ENCODE peak calls at places on chromosomes 12 and 14, in eight cellular contexts. U, R, V, S, K, Q, D and N are unnamed samples.

GRCh38 chr12:78009031-78009430 is 178.3 kb downstream of the NAV3 start:
- DNase-seq in U (no peak), R (no peak), V (no peak), S (no peak), K (no peak), Q (no peak), D (no peak), N (no peak)

GRCh38 chr12:99201906-99202645 is 445.5 kb upstream of the GARIN6 start:
- DNase-seq in U (no peak), R (no peak), V (no peak), S (no peak), K (no peak), Q (no peak), D (no peak), N (no peak)

GRCh38 chr14:74425525-74426201 is 347 bp downstream of the SYNDIG1L start:
- DNase-seq in U (no peak), R (peak; percentile 79), V (peak; percentile 37), S (peak; percentile 25), K (no peak), Q (peak; percentile 58), D (peak; percentile 11), N (peak; percentile 45)

GRCh38 chr12:123032736-123033391 is 52.4 kb downstream of the ARL6IP4 start:
- DNase-seq in U (no peak), R (peak; percentile 57), V (no peak), S (no peak), K (no peak), Q (no peak), D (no peak), N (no peak)

GRCh38 chr14:40312296-40312695 is 880.1 kb upstream of the FBXO33 start:
- DNase-seq in U (no peak), R (no peak), V (no peak), S (no peak), K (no peak), Q (no peak), D (no peak), N (no peak)

GRCh38 chr12:114684098-114684869 is at the start of gene TBX3:
- DNase-seq in U (peak; percentile 97), R (peak; percentile 88), V (peak; percentile 97), S (peak; percentile 93), K (peak; percentile 85), Q (peak; percentile 80), D (no peak), N (peak; percentile 37)

GRCh38 chr12:19808371-19808770 is 369.1 kb downstream of the AEBP2 start:
- DNase-seq in U (no peak), R (no peak), V (no peak), S (no peak), K (no peak), Q (no peak), D (no peak), N (no peak)

GRCh38 chr14:106845286-106846087 is 1319.1 kb downstream of the TMEM121 start:
- DNase-seq in U (no peak), R (peak; percentile 87), V (peak; percentile 30), S (peak; percentile 93), K (peak; percentile 79), Q (peak; percentile 81), D (no peak), N (peak; percentile 54)

GRCh38 chr12:93938921-93939320 is 209.5 kb upstream of the PLXNC1 start:
- DNase-seq in U (no peak), R (no peak), V (no peak), S (no peak), K (no peak), Q (no peak), D (no peak), N (no peak)

GRCh38 chr14:55354500-55354899 is 57.1 kb downstream of the ATG14 start:
- DNase-seq in U (no peak), R (no peak), V (peak; percentile 17), S (peak; percentile 74), K (no peak), Q (peak; percentile 47), D (peak; percentile 46), N (peak; percentile 78)

GRCh38 chr14:79256311-79256879 is 954.9 kb downstream of the DIO2 start:
- DNase-seq in U (no peak), R (no peak), V (no peak), S (no peak), K (no peak), Q (peak; percentile 6), D (no peak), N (no peak)

GRCh38 chr12:131773582-131774221 is 54.5 kb upstream of the MMP17 start:
- DNase-seq in U (no peak), R (peak; percentile 90), V (no peak), S (no peak), K (no peak), Q (no peak), D (no peak), N (no peak)
- H3K36me3 ChIP-seq in U (peaks cover 35% of the 10 kb centered on the region), R (peaks cover 53% of the 10 kb centered on the region), V (no peaks in the 10 kb centered on the region), S (peaks cover 7% of the 10 kb centered on the region), K (peaks cover 92% of the 10 kb centered on the region), Q (peaks cover 10% of the 10 kb centered on the region), D (peaks cover 56% of the 10 kb centered on the region), N (peaks cover 28% of the 10 kb centered on the region)

GRCh38 chr12:121812320-121812871 is 8.6 kb downstream of the SETD1B start:
- DNase-seq in U (no peak), R (peak; percentile 90), V (peak; percentile 71), S (peak; percentile 85), K (peak; percentile 87), Q (peak; percentile 84), D (no peak), N (no peak)

GRCh38 chr12:121815221-121815620 is 11.4 kb downstream of the SETD1B start:
- DNase-seq in U (no peak), R (no peak), V (no peak), S (no peak), K (no peak), Q (no peak), D (no peak), N (no peak)

GRCh38 chr12:121812921-121813896 is 9.4 kb downstream of the SETD1B start:
- DNase-seq in U (no peak), R (peak; percentile 78), V (no peak), S (no peak), K (peak; percentile 51), Q (peak; percentile 55), D (no peak), N (no peak)

GRCh38 chr12:121813951-121814350 is 10.1 kb downstream of the SETD1B start:
- DNase-seq in U (no peak), R (peak; percentile 72), V (no peak), S (no peak), K (no peak), Q (no peak), D (no peak), N (no peak)

GRCh38 chr12:121814429-121815119 is 10.8 kb downstream of the SETD1B start:
- DNase-seq in U (no peak), R (peak; percentile 78), V (no peak), S (no peak), K (peak; percentile 43), Q (no peak), D (no peak), N (no peak)
- H3K36me3 ChIP-seq in U (peaks cover 72% of the 10 kb centered on the region), R (peaks cover 76% of the 10 kb centered on the region), V (no peaks in the 10 kb centered on the region), S (peaks cover 27% of the 10 kb centered on the region), K (peaks cover 73% of the 10 kb centered on the region), Q (peaks cover 44% of the 10 kb centered on the region), D (peaks cover 67% of the 10 kb centered on the region), N (peaks cover 64% of the 10 kb centered on the region)

GRCh38 chr12:27732281-27732680 is 21.6 kb downstream of the MRPS35 start:
- DNase-seq in U (no peak), R (no peak), V (no peak), S (no peak), K (no peak), Q (no peak), D (no peak), N (no peak)
- H3K36me3 ChIP-seq in U (peaks cover 9% of the 10 kb centered on the region), R (peaks cover 45% of the 10 kb centered on the region), V (no peaks in the 10 kb centered on the region), S (no peaks in the 10 kb centered on the region), K (peaks cover 76% of the 10 kb centered on the region), Q (peaks cover 4% of the 10 kb centered on the region), D (peaks cover 47% of the 10 kb centered on the region), N (peaks cover 6% of the 10 kb centered on the region)

GRCh38 chr12:116304621-116305020 is 27.1 kb upstream of the MED13L start:
- DNase-seq in U (no peak), R (no peak), V (no peak), S (no peak), K (no peak), Q (no peak), D (no peak), N (no peak)

GRCh38 chr12:116306536-116306935 is 29.0 kb upstream of the MED13L start:
- DNase-seq in U (no peak), R (no peak), V (no peak), S (no peak), K (no peak), Q (no peak), D (no peak), N (no peak)

GRCh38 chr12:116303929-116304328 is 26.4 kb upstream of the MED13L start:
- DNase-seq in U (peak; percentile 61), R (no peak), V (peak; percentile 41), S (no peak), K (no peak), Q (no peak), D (no peak), N (no peak)

GRCh38 chr12:116309343-116309742 is 31.9 kb upstream of the MED13L start:
- DNase-seq in U (no peak), R (no peak), V (no peak), S (no peak), K (no peak), Q (no peak), D (no peak), N (no peak)

DNA sequence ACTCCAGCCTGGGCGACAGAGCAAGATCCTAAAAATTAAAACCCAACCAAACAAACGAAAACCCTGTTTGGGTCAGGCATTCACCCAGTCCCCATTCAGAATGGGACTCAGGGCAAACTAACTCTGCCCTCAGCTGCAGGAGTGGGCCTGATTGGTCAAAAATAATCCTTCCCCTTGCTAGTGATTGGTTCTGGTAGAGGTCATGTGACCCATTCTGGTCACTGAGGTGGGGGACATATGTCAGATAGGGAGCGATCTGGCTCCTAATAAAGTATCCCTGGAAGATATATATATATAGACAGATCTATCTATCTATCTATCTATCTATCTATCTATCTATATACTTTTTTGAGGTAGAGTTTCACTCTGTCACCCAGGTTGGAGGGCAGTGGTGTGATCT is 29.5 kb upstream of the MED13L start:
- DNase-seq in U (no peak), R (no peak), V (no peak), S (no peak), K (no peak), Q (no peak), D (no peak), N (no peak)
- H3K36me3 ChIP-seq in U (no peaks in the 10 kb centered on the region), R (no peaks in the 10 kb centered on the region), V (no peaks in the 10 kb centered on the region), S (no peaks in the 10 kb centered on the region), K (no peaks in the 10 kb centered on the region), Q (no peaks in the 10 kb centered on the region), D (no peaks in the 10 kb centered on the region), N (no peaks in the 10 kb centered on the region)

DNA sequence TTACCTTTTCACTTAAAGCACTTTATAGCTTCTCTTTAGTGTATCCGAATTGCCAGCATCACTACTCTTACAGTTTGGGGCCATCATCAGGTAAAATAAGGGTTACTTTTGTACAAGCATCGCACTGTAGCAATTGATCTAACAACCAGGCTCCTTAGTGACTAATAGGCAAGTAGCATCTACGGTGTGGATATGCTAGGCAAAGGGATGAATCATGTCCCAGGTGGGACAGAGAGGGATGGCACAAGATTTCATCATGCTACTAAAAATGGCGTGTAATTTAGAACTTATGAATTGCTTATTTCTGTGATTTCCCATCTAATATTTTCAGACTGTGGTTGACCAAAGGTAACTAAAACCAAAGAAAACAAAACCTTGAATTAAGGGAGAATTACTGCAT is 582.3 kb downstream of the KCNH5 start:
- DNase-seq in U (no peak), R (no peak), V (no peak), S (no peak), K (no peak), Q (no peak), D (no peak), N (no peak)
- H3K36me3 ChIP-seq in U (no peaks in the 10 kb centered on the region), R (no peaks in the 10 kb centered on the region), V (no peaks in the 10 kb centered on the region), S (no peaks in the 10 kb centered on the region), K (no peaks in the 10 kb centered on the region), Q (no peaks in the 10 kb centered on the region), D (no peaks in the 10 kb centered on the region), N (no peaks in the 10 kb centered on the region)